ENCODE peak calls at places on chromosomes 1 and 21, in four cellular contexts. P, N, B and T are unnamed samples. For H3K36me3 and H3K9me3, the result is how much of the 10 kb centered on the place peaks cover.

GRCh38 chr1:17140279-17140678 is 21.0 kb upstream of the PADI2 start:
- DNase-seq in P (no peak), N (no peak), B (no peak), T (no peak)

GRCh38 chr1:3384407-3384806 is 70.1 kb upstream of the ARHGEF16 start:
- DNase-seq in P (no peak), N (no peak), B (no peak), T (no peak)

GRCh38 chr1:236515443-236515958 is 8.3 kb upstream of the LGALS8 start:
- DNase-seq in P (no peak), N (no peak), B (no peak), T (no peak)

GRCh38 chr21:38820471-38821239 is 14.9 kb downstream of the ETS2 start:
- DNase-seq in P (no peak), N (no peak), B (peak), T (no peak)

GRCh38 chr1:89790592-89790991 is 30.2 kb upstream of the LRRC8D start:
- DNase-seq in P (no peak), N (no peak), B (no peak), T (no peak)

GRCh38 chr1:8198522-8198921 is 119.4 kb upstream of the SLC45A1 start:
- DNase-seq in P (no peak), N (no peak), B (no peak), T (no peak)

GRCh38 chr1:44696789-44697188 is 22.3 kb downstream of the ARMH1 start:
- DNase-seq in P (no peak), N (no peak), B (no peak), T (no peak)

GRCh38 chr1:227869851-227870305 is 54.4 kb downstream of the PRSS38 start:
- DNase-seq in P (no peak), N (no peak), B (no peak), T (no peak)

GRCh38 chr21:32814528-32814927 is 43.0 kb upstream of the PAXBP1 start:
- DNase-seq in P (no peak), N (no peak), B (no peak), T (no peak)

GRCh38 chr1:214574598-214575411 is 23.4 kb upstream of the PTPN14 start:
- DNase-seq in P (no peak), N (no peak), B (no peak), T (no peak)

GRCh38 chr1:54227836-54228435 is 28.0 kb downstream of the MRPL37 start:
- DNase-seq in P (no peak), N (no peak), B (no peak), T (no peak)

GRCh38 chr21:43744725-43745124 is 25.8 kb downstream of the PDXK start:
- DNase-seq in P (no peak), N (no peak), B (no peak), T (no peak)

GRCh38 chr21:43739648-43740435 is 20.9 kb downstream of the PDXK start:
- DNase-seq in P (no peak), N (no peak), B (no peak), T (no peak)

GRCh38 chr21:43743934-43744333 is 25.0 kb downstream of the PDXK start:
- DNase-seq in P (no peak), N (no peak), B (no peak), T (no peak)

GRCh38 chr21:43740497-43741156 is 21.7 kb downstream of the PDXK start:
- DNase-seq in P (peak), N (no peak), B (peak), T (no peak)

GRCh38 chr21:43741425-43742096 is 22.6 kb downstream of the PDXK start:
- DNase-seq in P (no peak), N (no peak), B (no peak), T (no peak)
- H3K36me3 ChIP-seq in P (under half), N (under half), B (under half), T (half or more)

GRCh38 chr1:239353536-239353935 is 32.8 kb upstream of the CHRM3 start:
- DNase-seq in P (no peak), N (no peak), B (no peak), T (no peak)
- H3K9me3 ChIP-seq in P (under half), N (under half), B (under half), T (under half)

DNA sequence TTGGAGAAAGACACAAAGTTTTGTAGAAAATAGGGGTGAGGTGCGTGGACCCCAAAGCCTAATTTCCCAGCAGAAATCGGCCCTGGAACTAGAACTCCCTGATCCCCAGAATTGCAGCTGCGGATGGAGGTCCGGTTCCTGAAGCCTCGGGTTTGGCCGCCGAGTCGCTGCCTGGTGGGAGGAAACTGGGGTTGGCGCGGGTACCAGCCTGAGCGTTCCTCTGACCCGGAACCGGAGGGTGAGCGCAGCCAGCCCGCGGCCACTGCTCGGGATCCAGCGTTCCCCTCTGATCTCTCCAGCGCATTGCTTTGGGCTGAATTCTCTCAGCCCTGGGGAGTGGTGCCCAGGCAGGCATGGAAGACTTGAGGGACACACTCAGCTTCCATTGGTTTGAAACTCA is 1.6 kb downstream of the ST6GALNAC5 start:
- DNase-seq in P (no peak), N (no peak), B (no peak), T (no peak)
- H3K4me3 ChIP-seq in P (peak), N (peak), B (peak), T (peak)

GRCh38 chr1:169387383-169387782 is 19.4 kb downstream of the BLZF1 start:
- DNase-seq in P (no peak), N (no peak), B (no peak), T (no peak)
- H3K36me3 ChIP-seq in P (under half), N (under half), B (half or more), T (half or more)